ENCODE peak calls at places on chromosomes 4 and X, in six cellular contexts. A, N, O, D, L and P are unnamed samples.

GRCh38 chr4:153645183-153645582 is 38.9 kb upstream of the TLR2 start:
- DNase-seq in N (no peak), L (no peak), A (no peak), O (no peak), D (no peak), P (no peak)

GRCh38 chrX:50813843-50814661 is at the start of gene SHROOM4:
- DNase-seq in A (no peak), D (no peak), N (no peak), L (peak), O (peak), P (no peak)

GRCh38 chr4:87192155-87192919 is 28.1 kb downstream of the KLHL8 start:
- DNase-seq in A (no peak), O (peak), N (no peak), L (peak), D (no peak), P (no peak)

GRCh38 chrX:130826249-130826648 is 76.8 kb downstream of the ENOX2 start:
- DNase-seq in A (no peak), L (no peak), D (peak), O (no peak), N (no peak), P (no peak)

GRCh38 chr4:100366213-100366612 is 151.6 kb downstream of the EMCN start:
- DNase-seq in L (no peak), A (no peak), N (no peak), D (no peak), O (peak), P (no peak)

GRCh38 chrX:56763556-56764152 is 34.6 kb downstream of the NBDY start:
- DNase-seq in N (no peak), O (peak), A (no peak), L (no peak), D (no peak), P (no peak)

GRCh38 chr4:80385397-80386280 is 50.1 kb downstream of the CFAP299 start:
- DNase-seq in O (no peak), A (no peak), D (no peak), N (no peak), L (no peak), P (no peak)

GRCh38 chr4:47017494-47017893 is 13.9 kb upstream of the GABRB1 start:
- DNase-seq in N (no peak), O (no peak), L (no peak), D (no peak), A (no peak), P (no peak)

GRCh38 chr4:158250321-158250720 is 40.0 kb downstream of the TMEM144 start:
- DNase-seq in N (no peak), L (no peak), D (no peak), A (no peak), O (no peak), P (no peak)

GRCh38 chrX:97060019-97060418 is 176.3 kb downstream of the RPA4 start:
- DNase-seq in O (no peak), D (no peak), A (no peak), L (no peak), N (no peak), P (no peak)

GRCh38 chrX:17078031-17078730 is 131.7 kb downstream of the REPS2 start:
- DNase-seq in D (no peak), O (peak), A (no peak), N (no peak), L (no peak), P (no peak)

GRCh38 chr4:165709973-165710526 is 163.0 kb upstream of the TLL1 start:
- DNase-seq in A (no peak), N (no peak), O (no peak), L (no peak), D (no peak), P (peak)

GRCh38 chrX:8721536-8721935 is 10.4 kb downstream of the ANOS1 start:
- DNase-seq in D (peak), A (no peak), L (no peak), N (no peak), O (no peak), P (no peak)